ENCODE peak calls at places on chromosomes 4 and X, in nine cellular contexts. O, W, L, E, N, D, Z, A and T are unnamed samples.

GRCh38 chr4:155787113-155787710 is 28.4 kb downstream of the GUCY1B1 start:
- DNase-seq in E (no peak), W (no peak), L (peak), Z (peak), N (peak), D (peak), O (peak), A (peak), T (peak)

GRCh38 chr4:48645225-48645794 is 134.8 kb downstream of the FRYL start:
- DNase-seq in Z (no peak), O (no peak), W (no peak), E (peak), N (no peak), L (no peak), A (peak), D (no peak), T (no peak)

GRCh38 chr4:159383569-159383934 is 280.7 kb downstream of the RAPGEF2 start:
- DNase-seq in D (no peak), A (no peak), Z (no peak), E (no peak), L (peak), O (no peak), N (no peak), W (no peak), T (no peak)

GRCh38 chr4:22485751-22486150 is 30.1 kb downstream of the ADGRA3 start:
- DNase-seq in W (no peak), E (peak), O (no peak), A (peak), D (no peak), L (no peak), Z (peak), N (peak), T (no peak)

GRCh38 chrX:1807301-1807731 is 192.5 kb downstream of the ASMT start:
- DNase-seq in L (peak), O (peak), W (peak), D (no peak), A (peak), E (peak), Z (no peak), N (peak), T (no peak)

GRCh38 chr4:123110685-123111084 is 188.3 kb upstream of the NUDT6 start:
- DNase-seq in D (no peak), N (peak), Z (no peak), L (no peak), A (no peak), W (no peak), E (no peak), O (no peak), T (no peak)

GRCh38 chr4:68074397-68074796 is 55.3 kb downstream of the TMPRSS11F start:
- DNase-seq in Z (no peak), O (no peak), A (no peak), E (peak), L (no peak), W (no peak), N (peak), D (no peak), T (no peak)

GRCh38 chr4:610411-611261 is 14.7 kb upstream of the PDE6B start:
- DNase-seq in E (peak), Z (no peak), A (peak), N (peak), W (no peak), D (no peak), O (no peak), L (no peak), T (no peak)

GRCh38 chr4:59553739-59554126 is 1646.4 kb upstream of the ADGRL3 start:
- DNase-seq in L (no peak), Z (no peak), W (no peak), O (no peak), N (peak), A (peak), D (no peak), E (peak), T (peak)

GRCh38 chr4:27684501-27685077 is 823.9 kb downstream of the STIM2 start:
- DNase-seq in N (peak), L (peak), A (peak), D (peak), O (peak), W (peak), E (peak), Z (peak), T (no peak)

GRCh38 chr4:85979276-85979675 is 380.6 kb downstream of the MAPK10 start:
- DNase-seq in E (no peak), D (no peak), A (no peak), W (no peak), Z (no peak), L (no peak), O (no peak), N (no peak), T (no peak)

GRCh38 chr4:103400405-103400804 is 202.3 kb upstream of the CENPE start:
- DNase-seq in D (peak), L (no peak), A (peak), N (peak), Z (no peak), E (no peak), W (no peak), O (no peak), T (no peak)

GRCh38 chr4:71941001-71941400 is 90.8 kb upstream of the NPFFR2 start:
- DNase-seq in A (peak), Z (peak), E (peak), W (no peak), N (peak), L (peak), O (peak), D (peak), T (no peak)

GRCh38 chr4:168486961-168487820 is 6.9 kb upstream of the DDX60L start:
- DNase-seq in W (no peak), O (no peak), L (no peak), E (peak), N (peak), Z (no peak), A (peak), D (no peak), T (no peak)

GRCh38 chr4:14924945-14925344 is 77.3 kb upstream of the CPEB2 start:
- DNase-seq in A (no peak), N (no peak), Z (no peak), W (no peak), E (no peak), D (no peak), L (no peak), O (no peak), T (no peak)

GRCh38 chr4:108695062-108695461 is 44.7 kb downstream of the OSTC start:
- DNase-seq in E (no peak), L (no peak), Z (no peak), A (no peak), D (no peak), N (no peak), W (no peak), O (no peak), T (no peak)

GRCh38 chr4:158667651-158668198 is 4.0 kb downstream of the C4orf46 start:
- DNase-seq in E (no peak), W (no peak), D (peak), O (no peak), N (peak), A (no peak), L (peak), Z (peak), T (no peak)

GRCh38 chr4:146023334-146023967 is 84.8 kb upstream of the ZNF827 start:
- DNase-seq in Z (no peak), D (no peak), E (no peak), O (no peak), A (no peak), N (no peak), L (no peak), W (no peak), T (no peak)

GRCh38 chr4:86508436-86508835 is 85.7 kb upstream of the PTPN13 start:
- DNase-seq in W (no peak), N (peak), L (no peak), Z (peak), D (no peak), E (peak), A (peak), O (no peak), T (no peak)

GRCh38 chr4:76334885-76335284 is 28.4 kb downstream of the STBD1 start:
- DNase-seq in O (no peak), Z (no peak), E (no peak), N (no peak), L (no peak), W (no peak), A (no peak), D (no peak), T (no peak)

GRCh38 chr4:153790962-153791551 is 2.2 kb upstream of the SFRP2 start:
- DNase-seq in N (peak), L (peak), Z (no peak), O (peak), W (peak), D (no peak), E (no peak), A (peak), T (no peak)

GRCh38 chrX:45769919-45770582 is 569.4 kb upstream of the DIPK2B start:
- DNase-seq in E (peak), A (peak), D (peak), W (no peak), L (no peak), Z (peak), N (peak), O (peak), T (no peak)

GRCh38 chrX:85111347-85111746 is 107.7 kb downstream of the APOOL start:
- DNase-seq in L (peak), O (no peak), D (no peak), Z (peak), N (peak), A (no peak), E (no peak), W (no peak), T (no peak)

GRCh38 chr4:164439037-164439436 is 314.9 kb upstream of the SMIM31 start:
- DNase-seq in A (no peak), D (no peak), Z (no peak), L (no peak), W (no peak), E (no peak), O (no peak), N (no peak), T (no peak)

GRCh38 chrX:107979534-107979933 is 2.6 kb downstream of the TEX13B start:
- DNase-seq in W (no peak), E (no peak), L (no peak), D (no peak), O (no peak), A (no peak), Z (no peak), N (peak), T (no peak)

GRCh38 chrX:40661489-40661888 is 14.1 kb upstream of the CXorf38 start:
- DNase-seq in Z (no peak), D (no peak), L (no peak), W (no peak), O (no peak), A (no peak), N (no peak), E (no peak), T (no peak)

GRCh38 chr4:101306225-101306624 is 41.1 kb downstream of the PPP3CA start:
- DNase-seq in D (no peak), N (no peak), A (peak), E (peak), L (peak), Z (no peak), O (no peak), W (no peak), T (no peak)
- TF ChIP-seq EZH2 in D (no peak), N (no peak), A (no peak), E (no peak), L (no peak), Z (no peak), O (no peak), W (no peak), T (no peak)

GRCh38 chr4:139278450-139278849 is 1.6 kb downstream of the MGARP start:
- DNase-seq in E (no peak), Z (no peak), W (no peak), N (no peak), A (no peak), O (no peak), L (no peak), D (no peak), T (no peak)

GRCh38 chr4:139279723-139280620 is at the start of gene MGARP:
- DNase-seq in A (peak), E (peak), O (peak), Z (peak), L (peak), N (no peak), D (no peak), W (peak), T (no peak)

GRCh38 chr4:139281212-139281611 is 1.2 kb upstream of the MGARP start:
- DNase-seq in O (no peak), D (no peak), N (no peak), Z (no peak), L (no peak), E (no peak), A (no peak), W (no peak), T (no peak)

GRCh38 chr4:139282375-139283075 is 2.5 kb upstream of the MGARP start:
- DNase-seq in W (no peak), D (no peak), N (peak), Z (no peak), O (no peak), L (no peak), A (peak), E (peak), T (no peak)

DNA sequence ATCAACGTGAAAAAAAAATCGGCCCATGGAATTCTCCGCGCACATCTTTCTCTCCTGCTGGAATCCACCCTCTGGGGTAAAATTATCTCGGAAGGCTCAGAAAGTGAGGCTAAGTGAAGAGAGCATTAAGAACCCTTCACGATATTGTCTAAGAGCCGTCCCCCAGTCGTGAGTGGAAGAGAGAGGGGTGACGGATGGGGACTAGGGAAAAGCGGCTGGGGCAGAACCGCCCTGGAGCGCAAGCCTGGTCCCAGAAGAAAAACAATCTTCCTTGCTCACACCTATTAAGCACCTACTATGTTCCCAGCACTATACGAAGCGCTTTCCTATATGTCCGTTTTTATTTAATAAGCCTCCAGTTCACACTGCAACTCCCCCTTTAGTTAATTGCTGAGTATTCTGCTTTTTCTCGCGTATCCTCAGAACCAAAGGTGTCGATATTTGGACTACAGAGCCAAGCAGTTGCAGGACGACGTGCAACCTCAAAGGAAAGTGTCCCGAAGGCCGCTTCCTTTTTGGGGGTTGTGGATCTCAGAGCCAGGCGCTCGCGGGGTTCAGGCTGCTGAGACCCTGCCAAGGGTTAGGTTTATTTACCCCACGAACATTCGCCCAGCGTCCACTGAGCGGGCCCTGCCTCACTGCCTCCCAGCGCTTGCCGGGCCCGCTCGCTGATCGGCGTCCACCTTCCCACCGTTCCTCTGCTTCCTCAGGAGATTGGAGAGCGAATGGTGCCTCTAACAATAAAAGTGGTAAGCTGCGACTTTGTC is 886 bp downstream of the MGARP start:
- DNase-seq in L (peak), D (no peak), O (peak), A (peak), W (peak), E (peak), N (no peak), Z (no peak), T (no peak)
- TF ChIP-seq EZH2 in L (peak), D (no peak), O (peak), A (no peak), W (peak), E (no peak), N (no peak), Z (no peak), T (no peak)

GRCh38 chr4:54658321-54659093 is 750 bp downstream of the KIT start:
- DNase-seq in L (peak), O (peak), N (peak), Z (peak), E (peak), D (peak), A (peak), W (peak), T (no peak)

GRCh38 chr4:54657194-54657555 is 582 bp upstream of the KIT start:
- DNase-seq in O (peak), E (no peak), A (no peak), W (no peak), N (no peak), L (peak), D (no peak), Z (no peak), T (no peak)

GRCh38 chr4:54659213-54660144 is 1.7 kb downstream of the KIT start:
- DNase-seq in E (no peak), N (no peak), Z (no peak), A (peak), O (peak), L (peak), W (peak), D (no peak), T (no peak)

GRCh38 chr4:54660145-54660535 is 2.4 kb downstream of the KIT start:
- DNase-seq in A (no peak), O (no peak), W (no peak), Z (no peak), L (no peak), D (no peak), N (no peak), E (no peak), T (no peak)

DNA sequence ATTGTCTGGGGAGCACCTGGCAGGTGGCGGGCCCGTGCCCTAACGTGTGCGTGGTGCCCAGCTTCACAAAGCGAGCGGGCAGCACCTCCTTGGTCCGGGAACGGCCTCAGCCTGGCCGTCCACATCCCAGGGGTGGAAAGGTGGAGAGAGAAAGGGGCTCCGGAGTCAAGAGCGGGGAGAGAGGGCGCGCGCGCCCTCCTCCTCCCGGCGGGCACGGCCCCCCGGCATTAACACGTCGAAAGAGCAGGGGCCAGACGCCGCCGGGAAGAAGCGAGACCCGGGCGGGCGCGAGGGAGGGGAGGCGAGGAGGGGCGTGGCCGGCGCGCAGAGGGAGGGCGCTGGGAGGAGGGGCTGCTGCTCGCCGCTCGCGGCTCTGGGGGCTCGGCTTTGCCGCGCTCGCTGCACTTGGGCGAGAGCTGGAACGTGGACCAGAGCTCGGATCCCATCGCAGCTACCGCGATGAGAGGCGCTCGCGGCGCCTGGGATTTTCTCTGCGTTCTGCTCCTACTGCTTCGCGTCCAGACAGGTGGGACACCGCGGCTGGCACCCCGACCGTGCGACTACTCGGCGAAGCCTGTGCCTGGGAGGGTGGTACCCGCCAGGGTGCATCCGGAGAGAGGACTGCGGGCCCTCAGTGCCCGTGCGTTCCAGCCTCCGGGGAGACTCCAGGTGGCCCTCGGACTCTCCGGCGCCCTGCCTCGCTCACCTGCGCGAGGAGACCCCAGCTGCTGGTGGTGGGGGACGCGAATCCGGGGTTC is at the start of gene KIT:
- DNase-seq in E (no peak), Z (peak), A (peak), L (peak), D (no peak), W (peak), N (peak), O (peak), T (no peak)
- TF ChIP-seq EZH2 in E (peak), Z (no peak), A (peak), L (no peak), D (no peak), W (no peak), N (no peak), O (peak), T (no peak)

GRCh38 chr4:8586246-8586645 is 6.1 kb downstream of the GPR78 start:
- DNase-seq in L (no peak), A (no peak), E (no peak), D (no peak), Z (no peak), W (no peak), O (no peak), N (no peak), T (no peak)
- TF ChIP-seq EZH2 in L (no peak), A (no peak), E (no peak), D (no peak), Z (no peak), W (no peak), O (no peak), N (no peak), T (no peak)

DNA sequence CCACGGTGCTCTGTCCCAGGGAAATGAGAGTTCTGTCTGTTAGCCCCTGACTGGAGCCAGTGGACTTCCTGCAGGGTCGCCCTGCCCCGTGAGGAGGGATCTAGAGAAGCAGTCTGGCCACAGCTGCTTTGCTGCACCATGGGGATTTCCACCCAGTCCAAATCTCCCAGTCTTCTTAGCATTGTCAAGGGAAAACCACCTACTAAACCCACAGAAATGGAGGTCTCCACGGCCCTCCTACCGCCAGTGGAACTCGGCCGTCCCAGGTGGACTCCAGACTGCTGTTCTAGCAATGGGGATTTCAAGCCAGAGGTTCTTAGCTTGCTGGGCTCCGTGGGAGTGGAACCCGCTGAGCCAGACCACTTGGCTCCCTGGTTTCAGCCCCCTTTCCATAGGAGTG is 133.3 kb upstream of the PCDH7 start:
- DNase-seq in D (no peak), O (no peak), W (no peak), Z (no peak), A (no peak), L (no peak), E (no peak), N (no peak), T (no peak)
- TF ChIP-seq EZH2 in D (no peak), O (no peak), W (no peak), Z (no peak), A (no peak), L (no peak), E (no peak), N (no peak), T (no peak)

GRCh38 chr4:5888222-5888701 is 4.6 kb downstream of the CRMP1 start:
- DNase-seq in W (peak), N (no peak), Z (peak), E (no peak), D (no peak), A (peak), O (peak), L (peak), T (no peak)

GRCh38 chr4:5887011-5887360 is 5.9 kb downstream of the CRMP1 start:
- DNase-seq in E (no peak), D (no peak), N (peak), W (no peak), A (no peak), L (no peak), Z (no peak), O (no peak), T (no peak)

GRCh38 chr4:5888706-5889696 is 3.9 kb downstream of the CRMP1 start:
- DNase-seq in W (no peak), E (no peak), O (no peak), Z (no peak), D (no peak), A (no peak), N (no peak), L (no peak), T (no peak)

GRCh38 chr4:5885733-5886132 is 7.2 kb downstream of the CRMP1 start:
- DNase-seq in W (no peak), N (no peak), E (no peak), A (no peak), O (no peak), D (no peak), L (no peak), Z (no peak), T (no peak)

GRCh38 chr4:5887361-5888221 is 5.3 kb downstream of the CRMP1 start:
- DNase-seq in N (no peak), W (peak), L (peak), A (peak), E (no peak), D (no peak), O (peak), Z (no peak), T (no peak)
- TF ChIP-seq EZH2 in N (peak), W (no peak), L (no peak), A (peak), E (no peak), D (no peak), O (no peak), Z (no peak), T (no peak)

DNA sequence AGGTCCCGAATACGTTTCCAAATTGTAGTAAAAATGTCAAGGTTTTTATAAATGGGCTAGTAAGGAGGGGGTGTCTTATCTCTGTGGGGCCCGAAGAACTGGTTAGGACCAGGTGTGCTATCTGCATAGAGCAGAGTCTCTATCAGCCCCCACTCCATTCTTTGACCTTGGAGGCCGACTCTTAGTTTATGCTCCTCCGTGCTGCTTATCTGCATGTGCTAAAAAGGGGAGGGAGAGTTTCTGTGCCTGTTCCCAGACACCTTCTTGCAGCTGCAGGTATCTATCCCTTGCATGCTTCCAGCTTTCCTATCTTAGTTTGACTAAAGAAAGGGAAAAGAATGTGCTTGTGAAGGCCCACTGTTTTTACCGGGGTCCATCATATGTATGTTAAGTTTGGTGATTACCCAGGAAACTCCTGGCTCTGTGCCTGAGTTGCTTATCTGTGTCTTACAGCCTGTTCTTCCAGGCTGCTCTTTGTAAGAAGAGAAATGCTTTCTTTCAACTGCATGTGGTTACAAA is 28.6 kb upstream of the NAF1 start:
- DNase-seq in N (no peak), D (no peak), W (no peak), E (no peak), A (no peak), L (no peak), O (no peak), Z (no peak), T (no peak)
- TF ChIP-seq EZH2 in N (no peak), D (no peak), W (no peak), E (no peak), A (no peak), L (no peak), O (no peak), Z (no peak), T (no peak)